ENCODE peak calls at places on chromosome 15, in eight cellular contexts. One of them, this sample, is unnamed.

GRCh38 chr15:78007211-78007956 is 70.1 kb downstream of the TBC1D2B start:
- DNase-seq in thyroid gland: no peak
- DNase-seq in cardiac muscle cell: no peak
- DNase-seq in CD8-positive, alpha-beta memory T cell: no peak
- DNase-seq in activated T-helper 1 cell treated with Interleukin-2 at 50 U/mL for 16 hours: no peak
- DNase-seq in NT2/D1: no peak
- DNase-seq in pons: no peak
- DNase-seq in neuronal stem cell: no peak
- DNase-seq in this sample: no peak

GRCh38 chr15:98760112-98760826 is 111.9 kb downstream of the IGF1R start:
- DNase-seq in thyroid gland: peak
- DNase-seq in cardiac muscle cell: no peak
- DNase-seq in CD8-positive, alpha-beta memory T cell: no peak
- DNase-seq in activated T-helper 1 cell treated with Interleukin-2 at 50 U/mL for 16 hours: no peak
- DNase-seq in NT2/D1: no peak
- DNase-seq in pons: no peak
- DNase-seq in neuronal stem cell: no peak
- DNase-seq in this sample: no peak

GRCh38 chr15:60507596-60508424 is 28.9 kb upstream of the ICE2 start:
- DNase-seq in thyroid gland: peak
- DNase-seq in cardiac muscle cell: peak
- DNase-seq in CD8-positive, alpha-beta memory T cell: peak
- DNase-seq in activated T-helper 1 cell treated with Interleukin-2 at 50 U/mL for 16 hours: peak
- DNase-seq in NT2/D1: peak
- DNase-seq in pons: peak
- DNase-seq in neuronal stem cell: peak
- DNase-seq in this sample: no peak

GRCh38 chr15:84082739-84083138 is 152.8 kb upstream of the GOLGA6L4 start:
- DNase-seq in thyroid gland: no peak
- DNase-seq in cardiac muscle cell: no peak
- DNase-seq in CD8-positive, alpha-beta memory T cell: no peak
- DNase-seq in activated T-helper 1 cell treated with Interleukin-2 at 50 U/mL for 16 hours: no peak
- DNase-seq in NT2/D1: no peak
- DNase-seq in pons: no peak
- DNase-seq in neuronal stem cell: no peak
- DNase-seq in this sample: no peak

GRCh38 chr15:69701198-69701597 is 248.6 kb downstream of the RPLP1 start:
- DNase-seq in thyroid gland: no peak
- DNase-seq in cardiac muscle cell: no peak
- DNase-seq in CD8-positive, alpha-beta memory T cell: no peak
- DNase-seq in activated T-helper 1 cell treated with Interleukin-2 at 50 U/mL for 16 hours: no peak
- DNase-seq in NT2/D1: no peak
- DNase-seq in pons: peak
- DNase-seq in neuronal stem cell: no peak
- DNase-seq in this sample: no peak

GRCh38 chr15:50562735-50563640 is 16.5 kb upstream of the USP50 start:
- DNase-seq in thyroid gland: no peak
- DNase-seq in cardiac muscle cell: no peak
- DNase-seq in CD8-positive, alpha-beta memory T cell: no peak
- DNase-seq in activated T-helper 1 cell treated with Interleukin-2 at 50 U/mL for 16 hours: no peak
- DNase-seq in NT2/D1: no peak
- DNase-seq in pons: no peak
- DNase-seq in neuronal stem cell: no peak
- DNase-seq in this sample: no peak

GRCh38 chr15:77517579-77517978 is 96.9 kb downstream of the HMG20A start:
- DNase-seq in thyroid gland: no peak
- DNase-seq in cardiac muscle cell: no peak
- DNase-seq in CD8-positive, alpha-beta memory T cell: no peak
- DNase-seq in activated T-helper 1 cell treated with Interleukin-2 at 50 U/mL for 16 hours: no peak
- DNase-seq in NT2/D1: no peak
- DNase-seq in pons: no peak
- DNase-seq in neuronal stem cell: no peak
- DNase-seq in this sample: no peak

GRCh38 chr15:57213783-57214366 is 162.4 kb upstream of the CGNL1 start:
- DNase-seq in thyroid gland: no peak
- DNase-seq in cardiac muscle cell: peak
- DNase-seq in CD8-positive, alpha-beta memory T cell: no peak
- DNase-seq in activated T-helper 1 cell treated with Interleukin-2 at 50 U/mL for 16 hours: no peak
- DNase-seq in NT2/D1: no peak
- DNase-seq in pons: peak
- DNase-seq in neuronal stem cell: peak
- DNase-seq in this sample: no peak

GRCh38 chr15:71251548-71252035 is 136.3 kb downstream of the THSD4 start:
- DNase-seq in thyroid gland: no peak
- DNase-seq in cardiac muscle cell: no peak
- DNase-seq in CD8-positive, alpha-beta memory T cell: no peak
- DNase-seq in activated T-helper 1 cell treated with Interleukin-2 at 50 U/mL for 16 hours: no peak
- DNase-seq in NT2/D1: no peak
- DNase-seq in pons: no peak
- DNase-seq in neuronal stem cell: no peak
- DNase-seq in this sample: no peak

GRCh38 chr15:59206623-59207183 is at the start of gene LDHAL6B:
- DNase-seq in thyroid gland: no peak
- DNase-seq in cardiac muscle cell: no peak
- DNase-seq in CD8-positive, alpha-beta memory T cell: no peak
- DNase-seq in activated T-helper 1 cell treated with Interleukin-2 at 50 U/mL for 16 hours: no peak
- DNase-seq in NT2/D1: no peak
- DNase-seq in pons: no peak
- DNase-seq in neuronal stem cell: no peak
- DNase-seq in this sample: no peak

GRCh38 chr15:83404143-83404542 is 43.0 kb upstream of the SH3GL3 start:
- DNase-seq in thyroid gland: peak
- DNase-seq in cardiac muscle cell: peak
- DNase-seq in CD8-positive, alpha-beta memory T cell: no peak
- DNase-seq in activated T-helper 1 cell treated with Interleukin-2 at 50 U/mL for 16 hours: no peak
- DNase-seq in NT2/D1: no peak
- DNase-seq in pons: no peak
- DNase-seq in neuronal stem cell: no peak
- DNase-seq in this sample: no peak

GRCh38 chr15:41473418-41473817 is 20.3 kb upstream of the ITPKA start:
- DNase-seq in thyroid gland: no peak
- DNase-seq in cardiac muscle cell: no peak
- DNase-seq in CD8-positive, alpha-beta memory T cell: no peak
- DNase-seq in activated T-helper 1 cell treated with Interleukin-2 at 50 U/mL for 16 hours: no peak
- DNase-seq in NT2/D1: no peak
- DNase-seq in pons: no peak
- DNase-seq in neuronal stem cell: no peak
- DNase-seq in this sample: no peak

GRCh38 chr15:50415752-50416404 is 8.3 kb upstream of the USP8 start:
- DNase-seq in thyroid gland: no peak
- DNase-seq in cardiac muscle cell: no peak
- DNase-seq in CD8-positive, alpha-beta memory T cell: no peak
- DNase-seq in activated T-helper 1 cell treated with Interleukin-2 at 50 U/mL for 16 hours: no peak
- DNase-seq in NT2/D1: no peak
- DNase-seq in pons: no peak
- DNase-seq in neuronal stem cell: no peak
- DNase-seq in this sample: no peak

GRCh38 chr15:68206711-68207151 is 1.6 kb upstream of the CALML4 start:
- DNase-seq in thyroid gland: no peak
- DNase-seq in cardiac muscle cell: no peak
- DNase-seq in CD8-positive, alpha-beta memory T cell: no peak
- DNase-seq in activated T-helper 1 cell treated with Interleukin-2 at 50 U/mL for 16 hours: no peak
- DNase-seq in NT2/D1: no peak
- DNase-seq in pons: no peak
- DNase-seq in neuronal stem cell: no peak
- DNase-seq in this sample: peak

GRCh38 chr15:39364721-39365120 is 216.2 kb upstream of the THBS1 start:
- DNase-seq in thyroid gland: no peak
- DNase-seq in cardiac muscle cell: no peak
- DNase-seq in CD8-positive, alpha-beta memory T cell: no peak
- DNase-seq in activated T-helper 1 cell treated with Interleukin-2 at 50 U/mL for 16 hours: no peak
- DNase-seq in NT2/D1: no peak
- DNase-seq in pons: no peak
- DNase-seq in neuronal stem cell: no peak
- DNase-seq in this sample: no peak

This sample was measured in ascending aorta.